ENCODE peak calls at places on chromosomes 12 and 14, in four cellular contexts. B, W, Q and Z are unnamed samples.

GRCh38 chr12:50353869-50354593 is 42.4 kb downstream of the FAM186A start:
- DNase-seq in B (no peak), W (no peak), Q (no peak), Z (no peak)

GRCh38 chr12:105882404-105882803 is 256.4 kb downstream of the NUAK1 start:
- DNase-seq in B (no peak), W (no peak), Q (no peak), Z (peak; percentile 38)

GRCh38 chr14:56247495-56248087 is 129.4 kb downstream of the PELI2 start:
- DNase-seq in B (no peak), W (peak; percentile 19), Q (no peak), Z (no peak)

GRCh38 chr12:57147641-57147944 is 174 bp upstream of the LRP1-AS start:
- DNase-seq in B (peak; percentile 62), W (no peak), Q (peak; percentile 78), Z (no peak)

GRCh38 chr12:42944516-42944915 is 355.0 kb upstream of the PRICKLE1 start:
- DNase-seq in B (no peak), W (no peak), Q (no peak), Z (no peak)

GRCh38 chr12:12892670-12893290 is 1.4 kb downstream of the GPRC5A start:
- DNase-seq in B (no peak), W (no peak), Q (no peak), Z (no peak)

GRCh38 chr12:53232641-53233538 is 881 bp upstream of the RARG start:
- DNase-seq in B (peak; percentile 55), W (peak; percentile 47), Q (peak; percentile 85), Z (peak; percentile 54)

GRCh38 chr12:120529641-120530314 is 820 bp upstream of the COQ5 start:
- DNase-seq in B (no peak), W (peak; percentile 61), Q (no peak), Z (no peak)

GRCh38 chr14:20757963-20758362 is 10.2 kb upstream of the EDDM3B start:
- DNase-seq in B (no peak), W (no peak), Q (no peak), Z (peak; percentile 15)

GRCh38 chr12:1606021-1606622 is 11.7 kb upstream of the FBXL14 start:
- DNase-seq in B (peak; percentile 96), W (peak; percentile 87), Q (peak; percentile 97), Z (peak; percentile 89)

GRCh38 chr12:50052544-50052943 is 4.9 kb upstream of the ASIC1 start:
- DNase-seq in B (no peak), W (no peak), Q (no peak), Z (no peak)

GRCh38 chr12:130709151-130710000 is 6.7 kb downstream of the RIMBP2 start:
- DNase-seq in B (no peak), W (no peak), Q (no peak), Z (no peak)

GRCh38 chr14:88551936-88552565 is 2.8 kb downstream of the PTPN21 start:
- DNase-seq in B (peak; percentile 25), W (no peak), Q (peak; percentile 69), Z (peak; percentile 13)

DNA sequence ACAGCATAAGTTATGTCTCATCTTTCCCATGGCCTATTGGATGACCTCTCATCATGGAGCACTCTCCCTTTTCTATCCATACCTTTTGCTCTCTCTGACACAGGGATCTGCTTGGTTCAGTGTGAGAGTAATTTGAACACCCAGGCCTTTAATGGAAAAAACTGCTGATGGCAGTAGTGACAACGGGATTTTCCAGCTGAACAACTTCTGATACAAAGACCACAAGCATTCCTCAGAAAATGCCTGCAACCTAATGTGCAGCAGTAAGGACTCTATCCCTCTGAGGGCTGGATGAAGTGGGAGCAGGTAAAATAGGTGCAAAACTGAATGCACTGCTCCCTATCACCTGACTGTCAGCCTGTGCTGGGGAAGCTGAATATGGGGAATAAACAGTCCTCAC is 51.0 kb downstream of the KANSL2 start:
- DNase-seq in B (no peak), W (no peak), Q (no peak), Z (no peak)
- H3K4me3 ChIP-seq in B (no peak overlapping the region), W (no peak overlapping the region), Q (no peak overlapping the region), Z (no peak overlapping the region)

GRCh38 chr12:52029686-52030085 is 21.6 kb upstream of the NR4A1 start:
- DNase-seq in B (no peak), W (peak; percentile 76), Q (no peak), Z (no peak)

GRCh38 chr12:52032431-52032796 is 18.8 kb upstream of the NR4A1 start:
- DNase-seq in B (peak; percentile 91), W (no peak), Q (peak; percentile 98), Z (peak; percentile 80)

GRCh38 chr12:52035926-52036325 is 15.3 kb upstream of the NR4A1 start:
- DNase-seq in B (peak; percentile 40), W (no peak), Q (no peak), Z (no peak)

GRCh38 chr12:52033506-52034258 is 17.6 kb upstream of the NR4A1 start:
- DNase-seq in B (peak; percentile 50), W (no peak), Q (no peak), Z (no peak)

DNA sequence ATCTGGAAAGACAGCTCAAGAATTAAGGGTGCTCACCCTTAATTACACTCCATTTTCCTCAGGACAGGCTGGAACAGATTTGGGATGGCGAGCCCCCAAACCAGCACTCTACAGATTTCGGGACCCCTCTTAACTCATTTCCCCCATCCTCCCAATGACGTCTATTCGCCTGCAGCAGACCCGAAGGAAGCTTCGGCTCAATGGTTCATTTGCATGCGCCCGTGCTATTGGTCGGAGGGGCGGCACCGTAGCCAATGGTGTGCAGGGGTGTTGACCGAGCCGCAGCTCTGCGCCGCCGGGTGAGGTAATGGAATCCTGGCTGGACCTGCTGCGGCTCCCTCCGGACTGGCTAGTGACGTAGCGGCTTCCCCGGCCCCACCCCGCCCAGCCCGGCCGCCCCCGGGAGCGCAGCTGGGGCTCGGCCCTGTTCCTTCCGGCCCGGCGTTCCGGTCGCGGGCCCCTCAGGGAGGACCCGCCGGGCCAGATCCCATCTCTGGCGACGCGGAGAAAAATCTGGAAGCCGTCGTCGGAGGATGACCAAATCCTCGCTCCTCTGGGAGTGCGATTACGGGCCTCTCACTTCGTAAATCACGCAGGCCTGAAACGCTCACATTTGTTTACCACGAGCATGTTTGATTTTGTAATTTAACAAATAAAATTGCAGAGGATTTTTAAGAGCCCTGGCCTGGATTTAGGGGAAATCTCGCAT is 18.3 kb upstream of the NR4A1 start:
- DNase-seq in B (peak; percentile 99), W (peak; percentile 97), Q (peak; percentile 100), Z (peak; percentile 97)
- TF ChIP-seq EP300 in B (peak; percentile 69), W (no peak), Q (peak; percentile 28), Z (peak; percentile 96)

DNA sequence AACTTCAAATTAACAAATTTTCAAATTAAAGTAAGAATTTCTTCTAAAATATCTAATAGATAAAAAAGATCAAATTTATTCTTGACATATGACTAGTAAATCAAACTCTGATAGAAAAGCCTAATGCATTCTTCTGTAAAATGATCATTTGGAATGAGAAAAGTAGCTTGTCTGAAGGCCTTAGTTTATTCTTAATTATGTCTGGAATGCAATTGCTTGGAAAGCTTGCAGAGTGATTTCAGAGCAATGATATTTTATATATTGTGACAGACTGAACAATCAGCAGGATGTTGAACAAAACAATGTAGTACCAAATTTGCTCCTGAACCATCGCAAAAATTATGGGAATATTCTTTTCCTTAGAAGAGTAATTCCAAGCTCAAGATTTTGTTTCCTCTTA is 789.6 kb upstream of the NOVA1 start:
- DNase-seq in B (no peak), W (no peak), Q (no peak), Z (no peak)
- H3K27ac ChIP-seq in B (no peak overlapping the region), W (no peak overlapping the region), Q (no peak overlapping the region), Z (no peak overlapping the region)

GRCh38 chr14:38583471-38583870 is 327.6 kb upstream of the CLEC14A start:
- DNase-seq in B (no peak), W (no peak), Q (no peak), Z (no peak)
- H3K4me3 ChIP-seq in B (no peak overlapping the region), W (no peak overlapping the region), Q (no peak overlapping the region), Z (no peak overlapping the region)

DNA sequence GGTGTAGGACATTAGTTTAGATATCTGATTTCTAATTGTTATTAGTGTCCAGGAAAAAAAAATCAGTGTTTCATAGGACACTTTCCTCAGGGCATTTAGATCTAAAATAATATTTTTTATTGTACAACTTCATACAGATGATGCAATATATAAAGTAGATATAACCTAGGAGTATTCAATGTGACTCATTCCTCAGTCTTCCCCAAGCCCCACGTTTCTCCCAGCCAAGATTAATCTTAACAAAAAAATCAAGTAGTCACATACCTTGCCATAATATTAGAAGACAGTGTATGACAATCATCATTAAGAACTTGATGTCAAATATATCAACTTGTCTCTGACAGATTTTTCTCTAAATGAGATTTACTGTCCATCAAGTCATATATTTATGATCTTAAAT is 37.1 kb downstream of the PPFIA2 start:
- DNase-seq in B (no peak), W (no peak), Q (no peak), Z (no peak)
- TF ChIP-seq EP300 in B (no peak), W (no peak), Q (no peak), Z (no peak)

GRCh38 chr12:99282086-99282485 is 365.5 kb upstream of the GARIN6 start:
- DNase-seq in B (no peak), W (no peak), Q (no peak), Z (no peak)
- H3K27ac ChIP-seq in B (no peak overlapping the region), W (no peak overlapping the region), Q (no peak overlapping the region), Z (no peak overlapping the region)

GRCh38 chr12:5044420-5045295 is 979 bp downstream of the KCNA5 start:
- DNase-seq in B (no peak), W (no peak), Q (no peak), Z (no peak)
- H3K4me3 ChIP-seq in B (no peak overlapping the region), W (no peak overlapping the region), Q (peak overlapping the region; percentile 38), Z (peak overlapping the region; percentile 33)

GRCh38 chr12:29043069-29043468 is 106.0 kb upstream of the FAR2 start:
- DNase-seq in B (no peak), W (no peak), Q (no peak), Z (no peak)
- TF ChIP-seq EP300 in B (no peak), W (no peak), Q (no peak), Z (no peak)

GRCh38 chr14:75283884-75284563 is 5.4 kb downstream of the FOS start:
- DNase-seq in B (peak; percentile 73), W (peak; percentile 77), Q (peak; percentile 84), Z (peak; percentile 37)
- H3K27ac ChIP-seq in B (no peak overlapping the region), W (peak overlapping the region; percentile 68), Q (peak overlapping the region; percentile 28), Z (peak overlapping the region; percentile 100)

GRCh38 chr14:54778618-54779017 is 124.0 kb downstream of the GCH1 start:
- DNase-seq in B (no peak), W (no peak), Q (peak; percentile 60), Z (no peak)
- H3K4me3 ChIP-seq in B (no peak overlapping the region), W (no peak overlapping the region), Q (no peak overlapping the region), Z (no peak overlapping the region)